ENCODE peak calls at places on chromosomes 5 and 9, in six cellular contexts. W is hepatocyte, Q is EL, T is H9, G is glomerular endothelial cell, M is G401. P is an unnamed sample.
A peak's percentile ranks its signal among the peaks of the same experiment; 100 is the strongest.

GRCh38 chr9:123322771-123323481 is 33.1 kb upstream of the CRB2 start:
- DNase-seq in W (no peak), Q (no peak), T (no peak), G (no peak), M (no peak), P (no peak)

GRCh38 chr9:84500218-84500617 is 159.7 kb upstream of the SLC28A3 start:
- DNase-seq in W (no peak), Q (no peak), T (no peak), G (no peak), M (no peak), P (no peak)

GRCh38 chr9:88538311-88539085 is 3.5 kb downstream of the NXNL2 start:
- DNase-seq in W (no peak), Q (peak; percentile 12), T (no peak), G (no peak), M (no peak), P (no peak)

GRCh38 chr9:89676281-89676680 is 71.5 kb downstream of the GADD45G start:
- DNase-seq in W (no peak), Q (no peak), T (no peak), G (no peak), M (peak; percentile 62), P (peak; percentile 41)

GRCh38 chr5:158898185-158899177 is 201.2 kb downstream of the EBF1 start:
- DNase-seq in W (no peak), Q (no peak), T (no peak), G (no peak), M (no peak), P (no peak)

GRCh38 chr5:14029185-14029584 is 84.7 kb upstream of the DNAH5 start:
- DNase-seq in W (no peak), Q (no peak), T (no peak), G (no peak), M (no peak), P (no peak)

GRCh38 chr5:96936431-96937221 is 746 bp downstream of the LNPEP start:
- DNase-seq in W (peak; percentile 66), Q (peak; percentile 37), T (peak; percentile 38), G (no peak), M (peak; percentile 67), P (peak; percentile 55)

GRCh38 chr9:120862452-120862851 is 14.5 kb downstream of the PHF19 start:
- DNase-seq in W (no peak), Q (no peak), T (no peak), G (no peak), M (no peak), P (no peak)

GRCh38 chr9:14994738-14995137 is 84.5 kb upstream of the FREM1 start:
- DNase-seq in W (no peak), Q (no peak), T (no peak), G (no peak), M (no peak), P (no peak)

GRCh38 chr9:130276121-130276520 is 10.6 kb downstream of the HMCN2 start:
- DNase-seq in W (no peak), Q (peak; percentile 75), T (no peak), G (no peak), M (no peak), P (no peak)

GRCh38 chr5:85017271-85017670 is 632.6 kb upstream of the EDIL3 start:
- DNase-seq in W (no peak), Q (peak; percentile 49), T (no peak), G (no peak), M (no peak), P (no peak)

GRCh38 chr5:65072836-65073620 is 304.3 kb downstream of the CWC27 start:
- DNase-seq in W (peak; percentile 31), Q (no peak), T (no peak), G (no peak), M (no peak), P (no peak)

GRCh38 chr5:151696470-151697061 is 9.9 kb upstream of the SPARC start:
- DNase-seq in W (peak; percentile 92), Q (peak; percentile 98), T (peak; percentile 55), G (no peak), M (no peak), P (no peak)

GRCh38 chr9:131585375-131585774 is 40.1 kb downstream of the PRRT1B start:
- DNase-seq in W (no peak), Q (peak; percentile 40), T (no peak), G (no peak), M (no peak), P (peak; percentile 60)

GRCh38 chr9:83208065-83208850 is 145.3 kb upstream of the RASEF start:
- DNase-seq in W (no peak), Q (no peak), T (no peak), G (no peak), M (no peak), P (no peak)

GRCh38 chr5:112411903-112412302 is 7.2 kb downstream of the EPB41L4A start:
- DNase-seq in W (no peak), Q (no peak), T (no peak), G (peak; percentile 2), M (no peak), P (no peak)

GRCh38 chr5:39668980-39669379 is 244.2 kb upstream of the DAB2 start:
- DNase-seq in W (no peak), Q (no peak), T (no peak), G (no peak), M (no peak), P (no peak)

GRCh38 chr5:176677209-176677931 is 30.1 kb downstream of the TSPAN17 start:
- DNase-seq in W (no peak), Q (no peak), T (no peak), G (no peak), M (peak; percentile 95), P (no peak)

GRCh38 chr5:116013207-116013777 is 19.0 kb upstream of the ARL14EPL start:
- DNase-seq in W (no peak), Q (no peak), T (no peak), G (no peak), M (no peak), P (no peak)

GRCh38 chr5:166907314-166907713 is 1384.1 kb upstream of the WWC1 start:
- DNase-seq in W (no peak), Q (no peak), T (no peak), G (no peak), M (no peak), P (no peak)

GRCh38 chr5:56734066-56734766 is 81.1 kb upstream of the MAP3K1 start:
- DNase-seq in W (no peak), Q (no peak), T (no peak), G (no peak), M (peak; percentile 81), P (no peak)

GRCh38 chr9:4258321-4259093 is 41.4 kb downstream of the GLIS3 start:
- DNase-seq in W (no peak), Q (peak; percentile 56), T (no peak), G (no peak), M (no peak), P (no peak)

GRCh38 chr5:96876292-96876850 is at the start of gene ERAP2:
- DNase-seq in W (peak; percentile 25), Q (peak; percentile 50), T (no peak), G (no peak), M (peak; percentile 23), P (peak; percentile 37)

GRCh38 chr5:120432861-120433260 is 31.2 kb upstream of the PRR16 start:
- DNase-seq in W (no peak), Q (no peak), T (no peak), G (no peak), M (no peak), P (no peak)

GRCh38 chr5:56321236-56321881 is 88.2 kb upstream of the ANKRD55 start:
- DNase-seq in W (no peak), Q (no peak), T (no peak), G (no peak), M (no peak), P (no peak)

GRCh38 chr5:143592648-143593047 is 189.2 kb upstream of the NR3C1 start:
- DNase-seq in W (no peak), Q (peak; percentile 27), T (no peak), G (no peak), M (peak; percentile 23), P (no peak)

GRCh38 chr9:133119039-133119438 is 2.0 kb downstream of the RALGDS start:
- DNase-seq in W (no peak), Q (no peak), T (no peak), G (no peak), M (peak; percentile 53), P (peak; percentile 90)

GRCh38 chr9:2140600-2141223 is 125.6 kb downstream of the SMARCA2 start:
- DNase-seq in W (no peak), Q (no peak), T (no peak), G (no peak), M (no peak), P (no peak)

GRCh38 chr9:126738553-126738952 is 66.3 kb upstream of the ZBTB43 start:
- DNase-seq in W (no peak), Q (no peak), T (no peak), G (no peak), M (no peak), P (no peak)

GRCh38 chr5:156391139-156391538 is 64.2 kb downstream of the SGCD start:
- DNase-seq in W (peak; percentile 68), Q (no peak), T (no peak), G (no peak), M (no peak), P (no peak)

GRCh38 chr9:89808076-89808701 is 203.4 kb downstream of the GADD45G start:
- DNase-seq in W (no peak), Q (no peak), T (no peak), G (no peak), M (no peak), P (no peak)